ENCODE peak calls at places on chromosomes 7 and 10, in six cellular contexts. T is A549, U is GM12878, D is IMR-90, H is HEK293T, Y is HepG2. P is an unnamed sample.

GRCh38 chr10:110307805-110308204 is 3.1 kb upstream of the SMNDC1 start:
- DNase-seq in T (no peak), U (no peak), D (no peak), H (no peak), Y (no peak), P (no peak)

GRCh38 chr7:149450821-149451220 is 10.0 kb downstream of the ZNF777 start:
- DNase-seq in T (no peak), U (no peak), D (no peak), H (no peak), Y (no peak), P (no peak)

GRCh38 chr7:41162612-41163011 is 540.3 kb downstream of the INHBA start:
- DNase-seq in T (no peak), U (no peak), D (peak; percentile 75), H (no peak), Y (no peak), P (no peak)

GRCh38 chr10:61262486-61263261 is 190.5 kb downstream of the TMEM26 start:
- DNase-seq in T (no peak), U (no peak), D (peak; percentile 86), H (no peak), Y (no peak), P (no peak)

GRCh38 chr10:86747796-86748581 is 8.4 kb upstream of the BMPR1A start:
- DNase-seq in T (no peak), U (no peak), D (peak; percentile 61), H (no peak), Y (no peak), P (no peak)

GRCh38 chr7:66301737-66302136 is 96.6 kb downstream of the TPST1 start:
- DNase-seq in T (no peak), U (no peak), D (no peak), H (no peak), Y (no peak), P (no peak)

GRCh38 chr7:132576723-132577089 is 436 bp upstream of the PLXNA4 start:
- DNase-seq in T (no peak), U (no peak), D (no peak), H (peak; percentile 21), Y (no peak), P (no peak)

GRCh38 chr10:84076540-84077195 is 62.6 kb upstream of the GHITM start:
- DNase-seq in T (no peak), U (no peak), D (peak; percentile 18), H (peak; percentile 44), Y (peak; percentile 19), P (peak; percentile 54)

GRCh38 chr10:125156739-125157472 is 3.5 kb downstream of the CTBP2 start:
- DNase-seq in T (no peak), U (no peak), D (no peak), H (no peak), Y (no peak), P (no peak)

GRCh38 chr10:18043148-18043547 is 91.4 kb downstream of the SLC39A12 start:
- DNase-seq in T (no peak), U (no peak), D (peak; percentile 81), H (no peak), Y (no peak), P (no peak)

GRCh38 chr7:33075818-33076483 is 13.4 kb upstream of the NT5C3A start:
- DNase-seq in T (no peak), U (no peak), D (no peak), H (no peak), Y (no peak), P (no peak)

GRCh38 chr10:3472705-3473078 is 300.1 kb upstream of the PITRM1 start:
- DNase-seq in T (no peak), U (no peak), D (peak; percentile 64), H (no peak), Y (no peak), P (no peak)

GRCh38 chr7:22979251-22979650 is 34.7 kb downstream of the HYCC1 start:
- DNase-seq in T (no peak), U (no peak), D (no peak), H (no peak), Y (no peak), P (no peak)

GRCh38 chr10:91088300-91089140 is 131.9 kb upstream of the PCGF5 start:
- DNase-seq in T (peak; percentile 23), U (no peak), D (peak; percentile 15), H (no peak), Y (peak; percentile 30), P (no peak)

GRCh38 chr7:46391215-46391614 is 470.1 kb upstream of the IGFBP3 start:
- DNase-seq in T (no peak), U (no peak), D (peak; percentile 2), H (no peak), Y (no peak), P (no peak)

GRCh38 chr10:17206210-17206709 is 4.8 kb upstream of the TRDMT1 start:
- DNase-seq in T (no peak), U (no peak), D (peak; percentile 93), H (no peak), Y (no peak), P (no peak)

DNA sequence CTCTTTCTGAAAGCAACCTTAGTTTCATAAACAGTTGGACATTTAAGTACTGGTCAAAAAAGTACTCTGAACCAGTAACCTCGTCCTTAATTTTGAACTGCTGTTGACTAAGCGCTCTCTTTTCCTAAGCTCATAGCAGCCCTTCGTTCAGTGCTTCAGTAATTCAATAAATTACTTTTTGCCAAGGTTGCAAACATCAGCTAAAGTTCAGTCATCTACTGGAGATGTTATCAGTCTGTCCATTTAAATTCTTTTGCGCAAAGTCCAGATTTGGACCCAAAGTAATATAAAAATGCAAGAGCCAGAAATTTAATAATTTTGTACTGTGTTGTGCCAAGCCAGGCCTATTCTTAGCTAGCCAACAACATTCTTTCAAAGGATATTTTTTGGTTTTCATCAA is 8.4 kb downstream of the PTPRE start:
- DNase-seq in T (no peak), U (no peak), D (no peak), H (no peak), Y (no peak), P (no peak)
- TF ChIP-seq BHLHE40 in T (no peak), U (no peak), D (no peak), H (no peak), Y (no peak), P (no peak)

GRCh38 chr7:130021105-130021834 is 29.9 kb downstream of the ZC3HC1 start:
- DNase-seq in T (no peak), U (no peak), D (no peak), H (no peak), Y (no peak), P (no peak)

GRCh38 chr7:130022623-130023175 is 28.5 kb downstream of the ZC3HC1 start:
- DNase-seq in T (no peak), U (no peak), D (no peak), H (no peak), Y (no peak), P (no peak)

GRCh38 chr7:130022115-130022514 is 29.1 kb downstream of the ZC3HC1 start:
- DNase-seq in T (no peak), U (no peak), D (no peak), H (no peak), Y (no peak), P (no peak)

GRCh38 chr7:130024390-130024789 is 26.8 kb downstream of the ZC3HC1 start:
- DNase-seq in T (no peak), U (no peak), D (peak; percentile 68), H (no peak), Y (no peak), P (no peak)

DNA sequence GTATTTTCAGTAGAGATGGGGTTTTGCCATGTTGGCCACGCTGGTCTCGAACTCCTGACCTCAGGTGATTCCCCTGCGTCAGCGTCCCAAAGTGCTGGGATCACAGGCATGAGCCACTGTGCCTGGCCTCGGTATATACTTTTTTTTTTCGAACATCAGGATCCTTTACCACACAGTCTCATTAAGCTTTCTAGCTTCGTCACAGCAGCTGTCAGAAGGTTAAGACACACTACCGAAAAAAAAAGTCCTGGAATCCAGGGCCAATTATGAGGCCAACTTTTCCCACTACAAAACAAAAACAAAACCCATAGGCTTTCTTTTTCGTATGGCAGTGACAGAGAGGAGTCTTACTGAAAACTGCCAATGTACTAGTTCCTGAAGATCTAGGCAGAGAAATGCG is 30.7 kb downstream of the ZC3HC1 start:
- DNase-seq in T (no peak), U (no peak), D (no peak), H (no peak), Y (no peak), P (no peak)
- TF ChIP-seq BHLHE40 in T (no peak), U (no peak), D (no peak), H (no peak), Y (no peak), P (no peak)

GRCh38 chr10:128274938-128275337 is 148.7 kb upstream of the MKI67 start:
- DNase-seq in T (no peak), U (no peak), D (no peak), H (no peak), Y (no peak), P (no peak)
- TF ChIP-seq BHLHE40 in T (no peak), U (no peak), D (no peak), H (no peak), Y (no peak), P (no peak)

DNA sequence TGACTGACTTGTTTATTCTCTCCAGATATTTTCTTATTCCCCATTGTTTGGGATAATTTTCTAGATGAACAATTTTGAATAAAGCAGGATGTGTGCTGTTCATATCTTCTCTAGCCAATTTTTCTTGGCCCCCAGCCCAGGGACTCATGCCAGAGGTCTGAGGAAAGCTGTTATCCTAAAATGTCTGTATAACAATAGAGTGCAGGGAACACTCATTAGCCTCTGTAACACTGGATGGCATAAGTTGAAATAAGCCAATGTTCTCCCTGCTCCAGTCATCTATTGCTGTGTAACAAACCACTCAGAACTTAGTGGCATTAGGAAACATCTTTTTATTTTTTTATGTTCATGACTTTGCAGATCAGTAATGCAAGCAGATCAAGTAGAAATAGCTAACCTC is 121.7 kb upstream of the TRIM24 start:
- DNase-seq in T (no peak), U (no peak), D (no peak), H (no peak), Y (no peak), P (no peak)
- TF ChIP-seq BHLHE40 in T (no peak), U (no peak), D (no peak), H (no peak), Y (no peak), P (no peak)

DNA sequence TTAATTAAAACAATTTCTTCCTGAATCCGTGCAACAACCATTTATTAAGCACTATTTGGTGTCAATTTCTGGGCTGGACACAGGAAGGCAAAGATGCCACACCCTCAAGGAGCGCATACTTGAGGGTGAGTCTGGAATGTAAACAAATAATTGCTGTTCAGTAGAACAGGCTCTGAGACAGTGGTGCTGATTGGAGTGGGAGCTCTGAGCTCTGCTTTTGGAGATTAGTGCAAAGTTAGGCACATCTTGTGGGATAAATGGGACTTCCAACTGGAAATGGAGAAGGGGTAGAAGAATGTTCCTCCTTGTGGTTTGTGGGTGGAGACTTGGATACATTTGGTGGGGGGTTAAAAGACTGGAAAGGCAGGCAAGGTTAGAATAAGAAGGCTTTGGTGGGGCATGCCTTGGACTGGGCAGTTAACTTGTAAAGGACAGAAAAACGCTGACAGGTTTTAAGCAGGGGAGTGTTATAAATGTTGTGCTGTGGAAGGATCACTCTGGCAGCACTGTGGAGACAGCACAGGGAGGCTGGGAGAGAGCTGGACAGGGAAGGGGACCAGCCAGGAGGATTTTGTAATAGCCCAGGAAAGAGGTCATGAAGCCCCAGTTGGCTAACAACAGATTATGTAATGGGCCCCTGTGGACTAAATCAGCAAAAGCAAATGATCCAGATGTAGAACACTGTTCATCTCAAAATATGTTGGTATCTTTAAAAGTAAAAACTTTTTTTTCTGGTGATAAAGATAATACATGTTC is 80.7 kb downstream of the ZNF365 start:
- DNase-seq in T (peak; percentile 14), U (no peak), D (peak; percentile 56), H (no peak), Y (no peak), P (no peak)
- TF ChIP-seq BHLHE40 in T (no peak), U (no peak), D (no peak), H (no peak), Y (no peak), P (no peak)

GRCh38 chr7:1562611-1563051 is 6.6 kb upstream of the TMEM184A start:
- DNase-seq in T (no peak), U (no peak), D (peak; percentile 66), H (no peak), Y (no peak), P (no peak)
- TF ChIP-seq BHLHE40 in T (no peak), U (no peak), D (no peak), H (no peak), Y (no peak), P (no peak)

P was measured in K562.